ENCODE peak calls at places on chromosomes 11 and 22, in six cellular contexts. Z is lung, T is heart left ventricle, Q is GM23338, H is fibroblast of pulmonary artery, V is mammary epithelial cell. M is an unnamed sample.
A peak's percentile ranks its signal among the peaks of the same experiment; 100 is the strongest.

GRCh38 chr11:58963551-58964075 is 24.3 kb downstream of the GLYATL1 start:
- DNase-seq in Q (peak; percentile 97), T (no peak), H (peak; percentile 74), V (peak; percentile 89), Z (no peak), M (no peak)

GRCh38 chr11:126816655-126817054 is 183.9 kb downstream of the KIRREL3 start:
- DNase-seq in T (no peak), Z (no peak), H (no peak), V (no peak), Q (no peak), M (no peak)

GRCh38 chr22:50432131-50432870 is 42.5 kb downstream of the SBF1 start:
- DNase-seq in H (no peak), T (no peak), Z (no peak), Q (no peak), V (no peak), M (no peak)

GRCh38 chr11:99199336-99199735 is 178.6 kb downstream of the CNTN5 start:
- DNase-seq in Q (no peak), V (no peak), Z (no peak), H (peak; percentile 5), T (peak; percentile 10), M (no peak)

GRCh38 chr11:76251223-76251575 is 44.9 kb upstream of the WNT11 start:
- DNase-seq in V (no peak), Q (no peak), H (no peak), Z (no peak), T (no peak), M (no peak)

GRCh38 chr11:72039108-72039850 is 40.6 kb downstream of the IL18BP start:
- DNase-seq in T (no peak), Q (peak; percentile 19), Z (peak; percentile 75), V (no peak), H (no peak), M (no peak)

GRCh38 chr11:76160856-76161255 is 45.4 kb downstream of the WNT11 start:
- DNase-seq in Z (no peak), Q (no peak), T (no peak), H (no peak), V (no peak), M (no peak)

GRCh38 chr11:72231396-72232259 is 7.1 kb downstream of the INPPL1 start:
- DNase-seq in Z (no peak), H (no peak), Q (no peak), V (no peak), T (peak; percentile 63), M (no peak)

GRCh38 chr11:112734207-112734606 is 227.0 kb upstream of the NCAM1 start:
- DNase-seq in H (peak; percentile 56), Q (peak; percentile 52), Z (no peak), V (peak; percentile 48), T (peak; percentile 31), M (peak; percentile 82)

GRCh38 chr11:69234171-69234570 is 59.8 kb upstream of the MYEOV start:
- DNase-seq in T (no peak), H (no peak), Z (no peak), Q (no peak), V (no peak), M (no peak)

GRCh38 chr11:69899957-69900821 is 81.0 kb upstream of the FGF3 start:
- DNase-seq in T (no peak), V (no peak), Z (no peak), H (no peak), Q (no peak), M (no peak)

GRCh38 chr11:68841718-68842426 is at the start of gene CPT1A:
- DNase-seq in Q (peak; percentile 78), H (peak; percentile 75), Z (peak; percentile 68), V (peak; percentile 72), T (peak; percentile 85), M (peak; percentile 56)

GRCh38 chr11:98300777-98301176 is 720.0 kb upstream of the CNTN5 start:
- DNase-seq in V (no peak), Z (no peak), Q (no peak), T (no peak), H (peak; percentile 26), M (no peak)

GRCh38 chr11:128497057-128497957 is 90.1 kb downstream of the ETS1 start:
- DNase-seq in T (peak; percentile 64), V (peak; percentile 90), Z (no peak), H (peak; percentile 96), Q (no peak), M (no peak)

GRCh38 chr11:34840736-34841386 is 75.3 kb downstream of the APIP start:
- DNase-seq in V (peak; percentile 25), H (peak; percentile 28), Z (peak; percentile 37), T (no peak), Q (peak; percentile 78), M (no peak)

GRCh38 chr11:113901141-113901540 is 3.5 kb upstream of the HTR3B start:
- DNase-seq in H (no peak), V (no peak), Q (no peak), Z (no peak), T (no peak), M (no peak)

GRCh38 chr11:67345949-67346819 is 7.2 kb downstream of the POLD4 start:
- DNase-seq in V (peak; percentile 92), Z (peak; percentile 57), Q (peak; percentile 73), T (no peak), H (peak; percentile 82), M (no peak)

GRCh38 chr11:64298966-64299846 is 952 bp upstream of the CATSPERZ start:
- DNase-seq in Q (peak; percentile 40), V (no peak), H (no peak), T (peak; percentile 66), Z (no peak), M (no peak)

GRCh38 chr11:62602141-62603071 is 741 bp upstream of the MTA2 start:
- DNase-seq in Q (peak; percentile 73), Z (peak; percentile 77), H (peak; percentile 48), T (peak; percentile 73), V (no peak), M (peak; percentile 47)

GRCh38 chr22:37130031-37130430 is 19.7 kb downstream of the IL2RB start:
- DNase-seq in V (no peak), Z (no peak), H (no peak), T (no peak), Q (no peak), M (no peak)

GRCh38 chr22:37127350-37127878 is 17.9 kb upstream of the TMPRSS6 start:
- DNase-seq in Z (no peak), T (no peak), Q (no peak), H (no peak), V (no peak), M (no peak)

GRCh38 chr22:37128555-37129281 is 19.2 kb upstream of the TMPRSS6 start:
- DNase-seq in V (no peak), T (no peak), Q (no peak), H (no peak), Z (no peak), M (no peak)

GRCh38 chr22:37126383-37126782 is 16.9 kb upstream of the TMPRSS6 start:
- DNase-seq in T (no peak), Q (peak; percentile 55), H (peak; percentile 6), Z (no peak), V (no peak), M (no peak)

GRCh38 chr22:37126882-37127281 is 17.4 kb upstream of the TMPRSS6 start:
- DNase-seq in Q (peak; percentile 33), V (no peak), H (no peak), T (no peak), Z (no peak), M (no peak)
- TF ChIP-seq CTCF in Q (peak; percentile 70), V (peak; percentile 39), H (peak; percentile 10), T (no peak), Z (no peak), M (peak; percentile 33)

DNA sequence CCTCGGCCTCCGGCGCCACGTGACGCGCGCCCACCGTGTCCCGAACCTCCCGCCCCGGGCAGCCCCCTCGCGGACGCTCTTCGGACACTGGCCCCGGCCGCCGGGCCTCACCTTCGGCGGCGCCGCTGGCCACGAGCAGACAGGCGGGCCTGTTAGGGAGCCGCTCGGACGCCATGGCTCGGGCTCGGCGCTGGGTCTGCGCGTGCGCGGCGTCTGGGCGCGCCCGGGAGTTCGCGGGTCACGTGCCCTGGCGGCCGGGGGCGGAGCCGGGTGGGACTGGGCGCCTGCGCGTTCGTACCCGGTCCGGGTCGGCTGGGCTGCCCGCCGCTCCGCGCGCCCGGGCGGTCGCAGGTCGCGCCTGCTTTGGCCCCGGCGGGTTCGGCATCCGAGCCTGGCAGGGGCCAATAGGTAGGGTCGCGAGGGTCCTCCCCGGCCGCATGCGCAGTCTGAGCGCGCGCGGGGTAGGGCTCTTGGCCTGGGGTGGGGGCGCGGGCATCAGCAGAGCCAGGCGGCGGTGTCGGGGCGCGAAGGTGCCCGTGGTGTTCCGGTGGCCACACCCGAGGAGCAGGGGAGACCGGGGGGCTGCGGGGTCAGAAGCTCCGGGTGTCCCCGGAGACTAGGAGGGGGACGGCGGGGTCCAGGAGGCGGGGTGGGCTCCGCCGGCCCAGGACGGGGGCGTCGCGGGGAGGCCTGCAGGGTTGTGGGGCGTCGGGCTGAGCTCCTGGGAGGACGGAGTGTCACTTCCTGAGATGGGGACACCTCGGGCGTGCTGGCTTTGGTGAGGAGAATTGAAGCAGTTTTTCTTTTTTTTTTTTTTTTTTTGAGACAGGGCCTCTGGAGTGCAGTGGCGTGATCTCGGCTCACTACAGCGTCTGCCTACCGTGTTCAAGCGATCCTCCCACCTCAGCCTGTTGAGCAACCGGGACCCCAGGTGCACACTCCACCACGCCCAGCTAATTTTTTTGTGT is at the start of gene GATD1:
- DNase-seq in Q (peak; percentile 93), V (peak; percentile 84), T (peak; percentile 93), Z (peak; percentile 93), H (peak; percentile 86), M (peak; percentile 97)
- TF ChIP-seq CTCF in Q (no peak), V (no peak), T (no peak), Z (no peak), H (no peak), M (no peak)

GRCh38 chr11:118149493-118149892 is 3.1 kb downstream of the SCN4B start:
- DNase-seq in Z (no peak), V (no peak), T (no peak), Q (no peak), H (no peak), M (no peak)
- TF ChIP-seq CTCF in Z (no peak), V (no peak), T (no peak), Q (peak; percentile 4), H (no peak), M (no peak)

GRCh38 chr11:122898799-122899198 is 16.2 kb downstream of the JHY start:
- DNase-seq in Z (no peak), H (no peak), V (no peak), Q (no peak), T (no peak), M (no peak)

GRCh38 chr11:122897606-122898210 is 15.1 kb downstream of the JHY start:
- DNase-seq in Z (no peak), T (no peak), H (peak; percentile 56), Q (no peak), V (no peak), M (no peak)

GRCh38 chr11:122895591-122895990 is 13.0 kb downstream of the JHY start:
- DNase-seq in T (no peak), Q (no peak), V (no peak), H (no peak), Z (no peak), M (no peak)

GRCh38 chr11:122888162-122888561 is 5.6 kb downstream of the JHY start:
- DNase-seq in Z (no peak), Q (no peak), T (no peak), H (no peak), V (no peak), M (no peak)

DNA sequence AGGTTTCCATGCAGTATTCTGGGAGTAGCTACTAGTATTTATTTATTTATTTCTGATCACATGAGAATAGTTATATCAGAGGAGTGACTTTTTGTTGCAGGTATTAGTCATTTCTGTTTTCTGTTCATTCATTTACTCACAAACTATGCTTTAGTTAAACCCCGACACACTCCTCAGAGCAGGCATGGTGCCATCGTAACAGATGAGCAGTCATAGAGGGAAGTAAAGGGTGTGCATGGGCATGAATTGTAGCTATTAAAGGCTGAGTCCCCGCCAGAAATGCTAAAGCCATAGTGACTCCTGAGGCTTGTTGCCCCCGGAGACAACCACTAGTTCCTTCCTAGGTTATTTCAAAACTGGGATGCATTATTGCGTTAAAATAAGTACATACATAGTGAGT is 10.6 kb downstream of the JHY start:
- DNase-seq in H (no peak), Q (no peak), Z (no peak), T (no peak), V (no peak), M (no peak)
- TF ChIP-seq CTCF in H (no peak), Q (no peak), Z (no peak), T (no peak), V (no peak), M (no peak)

M was measured in endothelial cell.